ENCODE peak calls at places on chromosomes 4 and X, in six cellular contexts. J, S, P, O, F and C are unnamed samples.

GRCh38 chr4:38601244-38601915 is 62.6 kb upstream of the KLF3 start:
- DNase-seq in J (no peak), S (peak), P (no peak), O (no peak), F (no peak), C (no peak)

GRCh38 chrX:153646620-153647373 is at the start of gene DUSP9:
- DNase-seq in J (peak), S (peak), P (no peak), O (peak), F (no peak), C (peak)

GRCh38 chrX:44447214-44447613 is 95.4 kb downstream of the FUNDC1 start:
- DNase-seq in J (no peak), S (no peak), P (no peak), O (no peak), F (no peak), C (no peak)

GRCh38 chr4:156223985-156224384 is 270.3 kb upstream of the CTSO start:
- DNase-seq in J (no peak), S (no peak), P (no peak), O (no peak), F (no peak), C (no peak)

GRCh38 chrX:15738686-15739016 is 581 bp downstream of the CA5B start:
- DNase-seq in J (no peak), S (no peak), P (no peak), O (no peak), F (no peak), C (no peak)

GRCh38 chr4:1090036-1090435 is 23.3 kb downstream of the RNF212 start:
- DNase-seq in J (no peak), S (no peak), P (no peak), O (no peak), F (no peak), C (no peak)

GRCh38 chrX:1178580-1179057 is 33.8 kb downstream of the CRLF2 start:
- DNase-seq in J (no peak), S (no peak), P (no peak), O (peak), F (no peak), C (peak)

GRCh38 chr4:55549888-55550287 is 3.2 kb upstream of the CLOCK start:
- DNase-seq in J (no peak), S (no peak), P (no peak), O (no peak), F (no peak), C (no peak)

GRCh38 chrX:123450217-123450616 is 266.1 kb downstream of the GRIA3 start:
- DNase-seq in J (peak), S (peak), P (no peak), O (no peak), F (no peak), C (no peak)

GRCh38 chr4:6277935-6278800 is 8.5 kb downstream of the WFS1 start:
- DNase-seq in J (no peak), S (no peak), P (no peak), O (no peak), F (no peak), C (no peak)

GRCh38 chrX:19514791-19515614 is at the start of gene MAP3K15:
- DNase-seq in J (peak), S (peak), P (no peak), O (no peak), F (peak), C (peak)

GRCh38 chr4:80306255-80306654 is 29.3 kb upstream of the CFAP299 start:
- DNase-seq in J (no peak), S (no peak), P (no peak), O (no peak), F (no peak), C (peak)

GRCh38 chr4:123788577-123788976 is 392.0 kb downstream of the SPRY1 start:
- DNase-seq in J (no peak), S (no peak), P (no peak), O (no peak), F (no peak), C (no peak)

GRCh38 chr4:110108960-110109359 is 89.5 kb downstream of the ELOVL6 start:
- DNase-seq in J (no peak), S (no peak), P (no peak), O (no peak), F (no peak), C (no peak)

GRCh38 chr4:125306533-125306932 is 8.2 kb upstream of the FAT4 start:
- DNase-seq in J (no peak), S (no peak), P (no peak), O (no peak), F (no peak), C (no peak)

GRCh38 chrX:150546711-150547153 is 21.7 kb upstream of the MTM1 start:
- DNase-seq in J (no peak), S (no peak), P (no peak), O (no peak), F (no peak), C (no peak)

GRCh38 chrX:53421772-53422090 is 723 bp downstream of the SMC1A start:
- DNase-seq in J (no peak), S (no peak), P (no peak), O (no peak), F (no peak), C (no peak)

GRCh38 chr4:117085185-117085701 is at the start of gene TRAM1L1:
- DNase-seq in J (peak), S (peak), P (no peak), O (peak), F (peak), C (no peak)

GRCh38 chrX:139126493-139126892 is 404.0 kb upstream of the F9 start:
- DNase-seq in J (peak), S (peak), P (no peak), O (no peak), F (peak), C (no peak)

GRCh38 chr4:141768954-141769353 is 132.6 kb downstream of the IL15 start:
- DNase-seq in J (no peak), S (no peak), P (no peak), O (no peak), F (no peak), C (no peak)

GRCh38 chr4:117001077-117001476 is 84.3 kb downstream of the TRAM1L1 start:
- DNase-seq in J (no peak), S (no peak), P (no peak), O (no peak), F (no peak), C (no peak)

GRCh38 chr4:100257567-100257966 is 67.3 kb upstream of the DDIT4L start:
- DNase-seq in J (no peak), S (peak), P (no peak), O (no peak), F (no peak), C (no peak)

GRCh38 chr4:110075891-110076290 is 122.5 kb downstream of the ELOVL6 start:
- DNase-seq in J (no peak), S (no peak), P (no peak), O (no peak), F (no peak), C (no peak)